ENCODE peak calls at places on chromosomes 2 and 18, in ten cellular contexts. X is HFFc6, C is fibroblast of mammary gland, Y is RWPE1, B is cardiac muscle cell, K is bronchial epithelial cell, H is adrenal gland, P is A549, A is WTC11, V is body of pancreas. S is an unnamed sample.

GRCh38 chr2:202423139-202423538 is 47.0 kb downstream of the BMPR2 start:
- DNase-seq in K (no peak), B (peak; percentile 28), P (no peak), X (no peak), H (no peak), Y (no peak), V (no peak), C (no peak), A (no peak), S (no peak)

GRCh38 chr2:240991378-240992263 is 6.8 kb upstream of the SNED1 start:
- DNase-seq in P (peak; percentile 70), A (no peak), C (peak; percentile 98), K (peak; percentile 77), Y (peak; percentile 69), X (peak; percentile 95), V (peak; percentile 93), B (peak; percentile 88), H (peak; percentile 95), S (peak; percentile 90)

GRCh38 chr2:229896857-229897256 is 25.0 kb downstream of the TRIP12 start:
- DNase-seq in P (no peak), K (no peak), B (no peak), Y (no peak), A (no peak), H (no peak), V (no peak), C (no peak), X (no peak), S (no peak)

GRCh38 chr2:47891369-47892337 is 14.6 kb downstream of the FBXO11 start:
- DNase-seq in V (no peak), H (no peak), A (no peak), K (peak; percentile 28), C (peak; percentile 52), Y (no peak), P (no peak), X (no peak), B (peak; percentile 65), S (no peak)

GRCh38 chr18:23239350-23239692 is 104.0 kb downstream of the CABLES1 start:
- DNase-seq in A (no peak), H (no peak), V (no peak), K (no peak), C (no peak), P (no peak), X (no peak), B (no peak), Y (no peak), S (no peak)

GRCh38 chr2:57111531-57111930 is 927.7 kb downstream of the CCDC85A start:
- DNase-seq in B (no peak), P (no peak), V (no peak), X (no peak), C (no peak), H (no peak), A (no peak), Y (no peak), K (no peak), S (no peak)

GRCh38 chr18:22169889-22170420 is 566 bp downstream of the GATA6 start:
- DNase-seq in C (peak; percentile 42), B (peak; percentile 76), H (peak; percentile 69), A (peak; percentile 52), V (peak; percentile 58), K (no peak), P (no peak), Y (peak; percentile 43), X (no peak), S (no peak)

GRCh38 chr2:224927011-224927410 is 115.3 kb downstream of the DOCK10 start:
- DNase-seq in C (no peak), B (no peak), H (no peak), Y (no peak), A (no peak), V (no peak), X (no peak), K (peak; percentile 5), P (no peak), S (no peak)

GRCh38 chr2:74474481-74474880 is 2.0 kb upstream of the MRPL53 start:
- DNase-seq in X (no peak), H (no peak), K (no peak), Y (no peak), C (no peak), V (no peak), P (no peak), B (no peak), A (no peak), S (no peak)

GRCh38 chr18:55488473-55488872 is 99.5 kb downstream of the TCF4 start:
- DNase-seq in A (peak; percentile 27), B (no peak), K (no peak), C (no peak), Y (no peak), X (no peak), H (no peak), V (no peak), P (no peak), S (no peak)

GRCh38 chr2:236939271-236939670 is 146.4 kb upstream of the COPS8 start:
- DNase-seq in V (no peak), C (no peak), X (no peak), K (no peak), H (peak; percentile 11), P (no peak), Y (no peak), B (no peak), A (no peak), S (no peak)

GRCh38 chr18:48667276-48668254 is 128.7 kb downstream of the CTIF start:
- DNase-seq in B (no peak), C (no peak), V (no peak), P (peak; percentile 16), K (no peak), A (peak; percentile 36), Y (no peak), X (peak; percentile 25), H (peak; percentile 74), S (peak; percentile 33)

GRCh38 chr18:79933765-79934164 is 17.7 kb downstream of the SLC66A2 start:
- DNase-seq in H (no peak), Y (no peak), C (no peak), B (peak; percentile 50), P (no peak), K (no peak), V (peak; percentile 73), X (peak; percentile 80), A (peak; percentile 69), S (no peak)
- TF ChIP-seq CTCF in H (no peak), Y (no peak), C (no peak), B (peak; percentile 24), P (no peak), K (no peak), V (peak; percentile 75), X (peak; percentile 47), A (peak; percentile 26), S (no peak)

GRCh38 chr2:196171248-196171871 is at the start of gene STK17B:
- DNase-seq in A (peak; percentile 94), V (peak; percentile 95), X (peak; percentile 90), Y (peak; percentile 97), H (peak; percentile 96), B (peak; percentile 93), C (peak; percentile 92), P (peak; percentile 93), K (peak; percentile 80), S (peak; percentile 95)
- TF ChIP-seq CTCF in A (no peak), V (peak; percentile 34), X (peak; percentile 49), Y (no peak), H (no peak), B (peak; percentile 22), C (no peak), P (no peak), K (peak; percentile 34), S (no peak)

GRCh38 chr18:69469444-69469919 is 68.8 kb downstream of the DOK6 start:
- DNase-seq in V (no peak), X (no peak), H (no peak), Y (no peak), P (peak; percentile 68), K (no peak), A (peak; percentile 62), C (peak; percentile 18), B (peak; percentile 19), S (no peak)
- TF ChIP-seq CTCF in V (no peak), X (peak; percentile 26), H (no peak), Y (peak; percentile 26), P (peak; percentile 33), K (no peak), A (no peak), C (peak; percentile 12), B (peak; percentile 21), S (no peak)

GRCh38 chr18:10784596-10785202 is 258.9 kb downstream of the NAPG start:
- DNase-seq in V (no peak), B (no peak), P (no peak), A (no peak), K (no peak), Y (no peak), H (no peak), C (no peak), X (no peak), S (no peak)
- TF ChIP-seq CTCF in V (no peak), B (no peak), P (no peak), A (no peak), K (no peak), Y (no peak), H (no peak), C (no peak), X (no peak), S (no peak)

DNA sequence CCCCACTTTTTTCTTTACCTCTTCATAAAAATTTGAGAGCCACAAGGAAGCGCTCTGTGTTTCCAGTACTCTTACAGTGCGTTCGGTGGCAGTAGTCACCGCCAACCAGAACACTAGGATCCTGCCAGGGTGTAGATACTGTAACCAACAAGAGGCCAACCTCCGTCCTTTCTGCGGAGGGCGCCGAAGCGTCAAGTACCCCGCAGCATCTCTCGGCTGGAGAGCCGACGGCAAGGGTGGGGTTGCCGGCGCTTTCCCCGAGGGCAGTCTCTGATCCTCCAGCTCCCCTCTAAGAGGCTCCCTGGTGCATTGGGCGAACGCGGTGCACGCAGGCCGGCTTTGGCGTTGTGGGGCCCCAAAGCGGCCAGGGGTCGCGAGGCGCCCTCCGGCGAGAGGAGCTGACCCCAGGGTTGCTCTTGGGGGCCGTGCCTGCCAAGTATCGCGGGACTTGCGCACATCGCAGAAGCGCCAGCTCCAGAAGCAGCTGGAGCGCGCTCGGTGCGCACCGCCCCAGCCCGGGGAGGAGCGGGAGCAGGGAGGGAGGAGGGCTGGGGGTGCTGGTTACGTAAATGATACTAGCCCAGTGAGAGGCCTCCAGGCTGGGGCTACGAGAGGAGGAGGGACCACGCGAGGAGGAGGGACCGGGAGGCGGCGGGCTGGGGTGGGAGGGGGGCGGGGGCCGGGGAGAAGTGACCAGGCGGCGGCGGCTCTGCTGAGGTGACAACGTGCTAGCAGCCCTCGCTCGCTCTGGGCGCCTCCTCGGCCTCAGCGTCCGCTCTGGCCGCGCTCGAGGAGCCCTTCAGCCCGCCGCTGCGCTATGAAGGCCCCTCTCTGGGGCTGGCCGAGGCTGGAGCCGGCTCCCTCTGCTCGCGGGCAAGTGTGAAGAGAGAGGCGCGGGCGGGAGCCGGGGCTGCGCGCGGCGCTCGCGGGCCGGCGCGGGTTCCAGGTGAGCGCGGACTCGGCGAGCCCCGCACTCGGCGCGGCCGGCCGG is at the start of gene GALNT13:
- DNase-seq in A (peak; percentile 90), V (peak; percentile 44), C (peak; percentile 81), K (peak; percentile 1), Y (peak; percentile 23), B (peak; percentile 34), H (peak; percentile 87), X (no peak), P (peak; percentile 97), S (no peak)
- TF ChIP-seq CTCF in A (no peak), V (no peak), C (no peak), K (no peak), Y (no peak), B (no peak), H (no peak), X (no peak), P (peak; percentile 27), S (no peak)

GRCh38 chr18:24446953-24447537 is 13.4 kb upstream of the HRH4 start:
- DNase-seq in B (no peak), K (no peak), Y (no peak), H (no peak), P (no peak), A (no peak), C (peak; percentile 7), X (no peak), V (no peak), S (no peak)
- TF ChIP-seq CTCF in B (peak; percentile 13), K (no peak), Y (no peak), H (no peak), P (peak; percentile 6), A (no peak), C (peak; percentile 3), X (peak; percentile 56), V (no peak), S (no peak)

S was measured in Calu3.